ENCODE peak calls at places on chromosome 13, in seven cellular contexts. M, Q, S, X, E, L and K are unnamed samples.

GRCh38 chr13:45847554-45848224 is 3.9 kb downstream of the SIAH3 start:
- DNase-seq in M (no peak), Q (no peak), S (peak; percentile 22), X (no peak), E (no peak), L (peak; percentile 17), K (no peak)

GRCh38 chr13:21541980-21542379 is 62.0 kb downstream of the MICU2 start:
- DNase-seq in M (no peak), Q (no peak), S (no peak), X (no peak), E (no peak), L (no peak), K (no peak)

GRCh38 chr13:96338030-96338429 is 248.1 kb downstream of the HS6ST3 start:
- DNase-seq in M (peak; percentile 22), Q (no peak), S (no peak), X (no peak), E (no peak), L (no peak), K (no peak)

GRCh38 chr13:79349011-79349410 is 57.0 kb downstream of the RBM26 start:
- DNase-seq in M (no peak), Q (peak; percentile 30), S (no peak), X (no peak), E (no peak), L (no peak), K (no peak)

GRCh38 chr13:99366075-99366987 is 59.1 kb upstream of the GPR183 start:
- DNase-seq in M (peak; percentile 69), Q (no peak), S (no peak), X (no peak), E (no peak), L (no peak), K (no peak)

GRCh38 chr13:55615080-55615479 is 1525.6 kb upstream of the PRR20A start:
- DNase-seq in M (no peak), Q (no peak), S (no peak), X (no peak), E (no peak), L (no peak), K (no peak)

GRCh38 chr13:26476111-26476743 is 81.3 kb upstream of the WASF3 start:
- DNase-seq in M (no peak), Q (peak; percentile 14), S (no peak), X (peak; percentile 41), E (no peak), L (peak; percentile 32), K (peak; percentile 62)

GRCh38 chr13:113991191-113991669 is 17.4 kb upstream of the C13orf46 start:
- DNase-seq in M (no peak), Q (no peak), S (peak; percentile 8), X (no peak), E (no peak), L (no peak), K (no peak)

GRCh38 chr13:93226623-93227279 is at the start of gene GPC6:
- DNase-seq in M (no peak), Q (peak; percentile 96), S (no peak), X (peak; percentile 60), E (peak; percentile 25), L (peak; percentile 97), K (peak; percentile 70)

GRCh38 chr13:24605923-24606372 is 74.3 kb upstream of the ATP12A start:
- DNase-seq in M (no peak), Q (peak; percentile 31), S (no peak), X (no peak), E (no peak), L (peak; percentile 44), K (no peak)

GRCh38 chr13:21050288-21051197 is 10.8 kb downstream of the LATS2 start:
- DNase-seq in M (no peak), Q (no peak), S (no peak), X (no peak), E (no peak), L (no peak), K (no peak)

GRCh38 chr13:65834897-65835296 is 1395.2 kb downstream of the PCDH9 start:
- DNase-seq in M (no peak), Q (peak; percentile 6), S (no peak), X (no peak), E (no peak), L (no peak), K (no peak)

GRCh38 chr13:86080340-86080995 is 281.2 kb upstream of the SLITRK6 start:
- DNase-seq in M (no peak), Q (peak; percentile 71), S (no peak), X (no peak), E (no peak), L (no peak), K (no peak)

GRCh38 chr13:99811067-99811715 is 160.4 kb downstream of the ZIC5 start:
- DNase-seq in M (no peak), Q (no peak), S (no peak), X (no peak), E (no peak), L (no peak), K (no peak)

GRCh38 chr13:81017525-81018152 is 676.7 kb upstream of the SPRY2 start:
- DNase-seq in M (peak; percentile 29), Q (peak; percentile 77), S (no peak), X (no peak), E (no peak), L (peak; percentile 81), K (peak; percentile 7)

GRCh38 chr13:95479706-95480105 is 72.8 kb upstream of the CLDN10 start:
- DNase-seq in M (no peak), Q (no peak), S (no peak), X (no peak), E (no peak), L (no peak), K (no peak)

GRCh38 chr13:52652980-52653303 is 306 bp downstream of the SUGT1 start:
- DNase-seq in M (peak; percentile 26), Q (no peak), S (no peak), X (no peak), E (no peak), L (no peak), K (peak; percentile 67)
- TF ChIP-seq CTCF in M (no peak), Q (no peak), S (no peak), X (peak; percentile 10), E (no peak), L (no peak), K (no peak)

GRCh38 chr13:110566201-110566600 is 4.7 kb upstream of the RAB20 start:
- DNase-seq in M (no peak), Q (no peak), S (no peak), X (no peak), E (no peak), L (no peak), K (no peak)
- TF ChIP-seq CTCF in M (no peak), Q (no peak), S (no peak), X (no peak), E (no peak), L (no peak), K (no peak)

DNA sequence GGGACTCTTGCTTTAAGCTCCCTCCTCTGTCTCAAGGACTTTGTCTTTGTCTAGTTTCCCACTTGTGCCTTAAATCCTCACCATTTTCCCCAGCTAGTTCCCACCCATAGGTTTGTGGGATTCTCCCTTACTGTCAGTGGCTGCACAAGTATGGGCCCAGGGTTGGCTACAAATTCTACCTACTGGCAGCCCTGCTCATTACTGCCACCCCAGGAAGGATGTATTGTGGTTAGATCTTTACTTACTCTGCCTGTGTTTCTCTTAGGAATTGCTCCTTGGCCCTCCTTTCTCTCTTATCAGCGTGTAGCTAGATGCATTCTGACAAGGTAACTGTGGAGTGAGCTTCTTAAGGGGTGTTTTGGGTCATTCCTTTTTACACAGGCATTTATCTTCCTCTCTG is 413.5 kb upstream of the PCDH9 start:
- DNase-seq in M (no peak), Q (no peak), S (no peak), X (no peak), E (no peak), L (no peak), K (no peak)
- TF ChIP-seq CTCF in M (no peak), Q (no peak), S (no peak), X (no peak), E (peak; percentile 16), L (no peak), K (no peak)

GRCh38 chr13:66926851-66927524 is 303.1 kb downstream of the PCDH9 start:
- DNase-seq in M (no peak), Q (no peak), S (no peak), X (no peak), E (no peak), L (no peak), K (no peak)
- TF ChIP-seq CTCF in M (no peak), Q (no peak), S (no peak), X (no peak), E (no peak), L (no peak), K (no peak)